ENCODE peak calls at places on chromosomes 7 and 10, in ten cellular contexts. G is heart right ventricle; F is fibroblast of mammary gland; V is GM23338; Z is RWPE1; O is astrocyte of the spinal cord; W is activated CD8-positive, alpha-beta T cell treated with anti-CD3 and anti-CD28 coated beads for 36 hours; A is glutamatergic neuron; Y is brain microvascular endothelial cell; D is astrocyte. S is an unnamed sample.

GRCh38 chr7:27171636-27172387 is 2.3 kb downstream of the HOXA10 start:
- DNase-seq in D (no peak), V (peak), O (no peak), A (peak), Y (no peak), G (no peak), F (peak), W (no peak), Z (no peak), S (no peak)

GRCh38 chr10:95363303-95363912 is 72.6 kb upstream of the PDLIM1 start:
- DNase-seq in Y (peak), Z (peak), V (peak), W (peak), D (peak), G (peak), O (peak), F (peak), A (no peak), S (peak)

GRCh38 chr10:13528138-13528874 is 508 bp downstream of the BEND7 start:
- DNase-seq in V (peak), W (no peak), O (no peak), G (no peak), A (peak), D (no peak), Y (no peak), Z (peak), F (no peak), S (no peak)

GRCh38 chr10:87705339-87705738 is 45.7 kb downstream of the PAPSS2 start:
- DNase-seq in F (peak), D (peak), O (peak), W (no peak), Y (no peak), V (no peak), A (no peak), G (no peak), Z (peak), S (peak)

GRCh38 chr7:139855498-139856270 is 26.6 kb downstream of the TBXAS1 start:
- DNase-seq in D (no peak), O (no peak), W (peak), F (no peak), Z (no peak), Y (no peak), V (no peak), G (peak), A (no peak), S (no peak)

GRCh38 chr10:103983367-103983911 is 16.5 kb downstream of the SLK start:
- DNase-seq in V (peak), Z (no peak), A (no peak), D (no peak), W (peak), F (no peak), O (no peak), G (no peak), Y (no peak), S (no peak)

GRCh38 chr7:151465169-151465568 is 25.2 kb upstream of the CRYGN start:
- DNase-seq in Z (no peak), W (no peak), O (no peak), D (no peak), F (no peak), A (no peak), Y (no peak), G (no peak), V (no peak), S (no peak)

GRCh38 chr7:70951271-70951962 is 180.5 kb upstream of the GALNT17 start:
- DNase-seq in A (no peak), F (no peak), W (no peak), V (peak), G (no peak), Z (no peak), Y (no peak), D (no peak), O (no peak), S (no peak)

GRCh38 chr10:92914478-92915066 is 66.3 kb downstream of the EXOC6 start:
- DNase-seq in V (peak), G (peak), O (peak), D (peak), W (peak), Y (peak), A (peak), F (peak), Z (peak), S (peak)

GRCh38 chr10:27319752-27320561 is 79.4 kb upstream of the ACBD5 start:
- DNase-seq in W (peak), V (peak), G (peak), Y (peak), D (peak), Z (peak), F (peak), O (peak), A (peak), S (no peak)

GRCh38 chr7:43905954-43906326 is 456 bp downstream of the URGCP start:
- DNase-seq in A (peak), D (peak), Y (peak), O (peak), G (peak), F (peak), V (peak), Z (peak), W (peak), S (no peak)

GRCh38 chr10:115432188-115432819 is 339.1 kb downstream of the ATRNL1 start:
- DNase-seq in Z (no peak), Y (peak), O (peak), W (no peak), F (peak), V (peak), A (no peak), D (peak), G (no peak), S (no peak)
- TF ChIP-seq CTCF in Z (peak), Y (peak), O (peak), W (no peak), F (peak), V (peak), A (no peak), D (peak), G (no peak), S (peak)

GRCh38 chr7:55961994-55962393 is 2.4 kb upstream of the NIPSNAP2 start:
- DNase-seq in D (no peak), O (no peak), F (no peak), V (no peak), Z (peak), A (no peak), Y (no peak), G (no peak), W (no peak), S (no peak)

GRCh38 chr7:55964802-55965470 is 551 bp downstream of the NIPSNAP2 start:
- DNase-seq in G (peak), A (peak), Y (peak), F (peak), O (peak), W (peak), V (peak), D (no peak), Z (peak), S (peak)

GRCh38 chr7:55965805-55966421 is 1.5 kb downstream of the NIPSNAP2 start:
- DNase-seq in A (no peak), Y (no peak), D (no peak), F (peak), O (peak), Z (peak), V (no peak), W (no peak), G (peak), S (peak)

GRCh38 chr7:55963584-55964168 is 709 bp upstream of the NIPSNAP2 start:
- DNase-seq in A (no peak), D (no peak), V (no peak), O (no peak), Z (no peak), W (no peak), F (no peak), Y (no peak), G (no peak), S (no peak)

GRCh38 chr7:55964261-55964801 is at the start of gene NIPSNAP2:
- DNase-seq in F (peak), Z (peak), W (peak), G (no peak), O (peak), D (no peak), A (peak), Y (peak), V (peak), S (peak)
- TF ChIP-seq CTCF in F (no peak), Z (peak), W (peak), G (peak), O (peak), D (peak), A (peak), Y (peak), V (peak), S (peak)

DNA sequence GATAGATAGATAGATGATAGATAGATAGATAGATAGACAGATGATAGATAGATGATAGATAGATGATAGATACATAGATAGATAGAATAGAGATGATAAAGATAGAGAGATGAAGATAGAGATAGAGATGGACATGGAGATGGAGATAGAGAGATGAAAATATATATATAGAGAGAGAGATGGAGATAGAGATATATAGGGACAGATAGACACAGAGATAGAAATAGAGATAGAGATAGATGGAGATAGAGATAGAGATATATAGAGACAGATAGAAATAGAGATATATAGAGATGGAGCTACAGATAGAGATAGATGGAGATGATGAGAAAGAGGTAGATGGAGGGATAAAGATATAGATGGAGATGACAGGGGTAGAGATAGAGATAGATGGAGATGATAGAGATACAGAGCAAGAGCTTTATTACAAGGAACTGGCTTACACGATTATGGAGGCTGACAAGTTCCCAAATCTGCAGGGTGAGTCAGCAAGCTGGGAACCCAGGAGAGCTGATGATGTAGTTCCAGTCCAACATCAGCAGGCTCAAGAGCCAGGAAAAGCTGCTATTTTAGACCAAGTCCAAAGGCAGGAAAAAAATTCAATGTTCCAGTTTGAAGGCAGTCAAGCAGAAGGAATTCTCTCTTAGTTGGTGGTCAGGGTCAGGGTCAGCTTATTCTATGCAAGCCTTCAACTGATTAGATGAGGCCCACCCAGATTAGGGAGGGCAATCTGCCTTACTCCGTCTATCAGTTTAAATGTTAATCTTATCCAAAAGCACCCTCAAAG is 37.1 kb downstream of the CAV1 start:
- DNase-seq in Y (no peak), V (no peak), O (peak), D (peak), G (no peak), Z (no peak), A (no peak), F (peak), W (no peak), S (peak)
- TF ChIP-seq CTCF in Y (no peak), V (no peak), O (no peak), D (no peak), G (no peak), Z (no peak), A (no peak), F (no peak), W (peak), S (no peak)

GRCh38 chr7:99127636-99128035 is 16.3 kb downstream of the SMURF1 start:
- DNase-seq in O (no peak), W (no peak), A (no peak), F (peak), Y (no peak), G (no peak), V (no peak), Z (no peak), D (no peak), S (no peak)
- TF ChIP-seq CTCF in O (no peak), W (no peak), A (no peak), F (no peak), Y (no peak), G (no peak), V (no peak), Z (no peak), D (no peak), S (no peak)

GRCh38 chr10:79143879-79144278 is 75.1 kb downstream of the ZMIZ1 start:
- DNase-seq in Z (no peak), A (no peak), G (no peak), O (no peak), V (no peak), Y (no peak), F (no peak), W (no peak), D (no peak), S (no peak)

GRCh38 chr10:79142064-79142491 is 73.3 kb downstream of the ZMIZ1 start:
- DNase-seq in V (no peak), F (peak), Y (peak), A (no peak), O (peak), D (peak), G (no peak), Z (no peak), W (no peak), S (peak)

GRCh38 chr10:79140906-79141305 is 72.1 kb downstream of the ZMIZ1 start:
- DNase-seq in Z (no peak), D (no peak), V (no peak), F (no peak), A (no peak), G (no peak), O (no peak), Y (no peak), W (no peak), S (no peak)

GRCh38 chr10:79144341-79145173 is 75.8 kb downstream of the ZMIZ1 start:
- DNase-seq in G (no peak), W (no peak), A (no peak), O (peak), F (peak), D (peak), Y (no peak), Z (no peak), V (no peak), S (no peak)

DNA sequence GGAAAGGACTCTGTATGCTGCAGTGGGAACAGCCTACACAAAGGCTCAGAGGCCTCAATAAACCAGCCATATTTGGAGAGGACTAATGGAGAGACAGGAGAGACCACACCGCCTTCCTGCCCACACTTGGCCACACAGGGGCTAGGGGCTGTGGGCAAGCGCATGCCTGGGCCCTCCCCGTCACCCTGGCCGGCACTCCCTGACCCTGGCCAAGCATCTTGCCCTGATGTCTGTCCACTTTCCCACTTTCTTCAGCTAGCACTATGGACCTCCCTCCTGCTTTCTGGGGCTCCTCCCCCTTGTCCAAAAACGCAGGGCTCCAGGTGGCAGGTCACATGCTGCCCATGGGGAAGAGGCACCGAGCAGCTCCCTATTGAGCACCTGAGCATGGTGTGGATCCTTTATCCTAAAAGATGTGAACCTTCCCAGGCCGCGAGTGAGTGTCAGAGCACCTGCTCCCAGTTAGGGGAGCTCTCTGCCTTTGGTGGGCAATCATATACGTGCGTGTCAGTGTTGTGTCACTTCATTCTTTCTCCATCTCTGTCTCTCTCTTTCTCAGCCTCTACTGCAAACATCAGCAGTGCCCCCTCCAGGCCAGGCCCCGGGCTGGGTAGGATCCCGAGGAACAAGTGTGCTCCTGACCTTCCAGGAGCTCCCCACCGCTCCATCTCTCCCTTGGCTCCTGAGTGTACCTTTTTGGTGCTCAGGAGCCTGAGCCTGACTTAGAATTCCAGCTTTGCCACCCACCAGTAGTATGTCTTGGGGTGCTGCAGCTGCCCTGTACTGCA is 74.0 kb downstream of the ZMIZ1 start:
- DNase-seq in F (no peak), A (no peak), W (no peak), Z (no peak), O (no peak), G (no peak), Y (no peak), V (no peak), D (no peak), S (no peak)
- TF ChIP-seq CTCF in F (peak), A (no peak), W (no peak), Z (no peak), O (peak), G (no peak), Y (peak), V (peak), D (no peak), S (peak)

S was measured in HFFc6.